ENCODE peak calls at places on chromosomes 13 and 19, in seven cellular contexts. C is HCT116, U is A549, O is IMR-90, J is K562, S is GM12878, Q is H1. W is an unnamed sample.

GRCh38 chr19:41175825-41176734 is 16.9 kb upstream of the CYP2S1 start:
- DNase-seq in J (no peak), C (peak; percentile 92), O (peak; percentile 76), Q (peak; percentile 75), S (no peak), U (peak; percentile 98), W (peak; percentile 96)

GRCh38 chr13:106275441-106276032 is 259.9 kb downstream of the EFNB2 start:
- DNase-seq in C (no peak), J (no peak), U (no peak), Q (no peak), O (no peak), S (no peak), W (no peak)

GRCh38 chr13:87444135-87444534 is 227.0 kb upstream of the SLITRK5 start:
- DNase-seq in S (no peak), O (no peak), J (no peak), Q (no peak), U (no peak), C (no peak), W (no peak)

GRCh38 chr13:108070925-108071324 is 144.4 kb downstream of the LIG4 start:
- DNase-seq in O (no peak), C (no peak), Q (no peak), S (no peak), J (no peak), U (no peak), W (no peak)

GRCh38 chr19:33290956-33291622 is 11.2 kb downstream of the CEBPA start:
- DNase-seq in Q (no peak), S (no peak), J (no peak), C (no peak), U (peak; percentile 65), O (no peak), W (no peak)

GRCh38 chr19:45630463-45630862 is 8.7 kb downstream of the EML2 start:
- DNase-seq in U (peak; percentile 84), C (peak; percentile 67), J (no peak), O (peak; percentile 96), Q (no peak), S (peak; percentile 60), W (no peak)

GRCh38 chr19:40191836-40192646 is 815 bp downstream of the MAP3K10 start:
- DNase-seq in U (peak; percentile 52), O (peak; percentile 19), Q (no peak), C (no peak), J (peak; percentile 87), S (no peak), W (no peak)

GRCh38 chr13:28659611-28659970 is 661 bp downstream of the POMP start:
- DNase-seq in S (no peak), Q (no peak), O (peak; percentile 75), C (no peak), J (no peak), U (no peak), W (no peak)

GRCh38 chr19:33551676-33552075 is 30.1 kb upstream of the PEPD start:
- DNase-seq in Q (no peak), C (no peak), J (no peak), U (no peak), S (no peak), O (no peak), W (no peak)

GRCh38 chr13:91349992-91350911 is 2.8 kb downstream of the MIR17HG start:
- DNase-seq in J (peak; percentile 44), O (no peak), S (no peak), U (no peak), Q (no peak), C (no peak), W (no peak)

GRCh38 chr13:44425041-44425814 is 51.6 kb downstream of the SERP2 start:
- DNase-seq in S (no peak), C (no peak), J (no peak), O (no peak), U (no peak), Q (no peak), W (no peak)

GRCh38 chr13:103140001-103140671 is 73.9 kb upstream of the SLC10A2 start:
- DNase-seq in C (peak; percentile 16), U (peak; percentile 10), J (peak; percentile 6), S (peak; percentile 52), O (no peak), Q (no peak), W (peak; percentile 12)

GRCh38 chr19:35908010-35908441 is at the start of gene TYROBP:
- DNase-seq in C (no peak), J (no peak), Q (no peak), S (no peak), O (no peak), U (no peak), W (no peak)

GRCh38 chr19:342801-343421 is 1.7 kb downstream of the MIER2 start:
- DNase-seq in U (no peak), Q (no peak), S (peak; percentile 15), J (no peak), O (peak; percentile 93), C (peak; percentile 26), W (no peak)

GRCh38 chr13:43003729-43004128 is 11.7 kb upstream of the EPSTI1 start:
- DNase-seq in O (no peak), C (no peak), Q (no peak), S (no peak), U (no peak), J (no peak), W (no peak)

GRCh38 chr13:91247768-91248167 is 99.7 kb upstream of the MIR17HG start:
- DNase-seq in J (no peak), O (no peak), C (no peak), Q (no peak), S (no peak), U (peak; percentile 1), W (no peak)

GRCh38 chr13:24270639-24271131 is 38.7 kb upstream of the C1QTNF9 start:
- DNase-seq in S (peak; percentile 38), O (peak; percentile 47), J (no peak), U (peak; percentile 3), C (no peak), Q (no peak), W (peak; percentile 47)

GRCh38 chr13:22848539-22849052 is 332.2 kb upstream of the SGCG start:
- DNase-seq in O (no peak), U (no peak), Q (peak; percentile 53), J (peak; percentile 12), S (no peak), C (no peak), W (peak; percentile 72)

GRCh38 chr19:45589768-45590167 is 5.2 kb upstream of the OPA3 start:
- DNase-seq in Q (no peak), O (no peak), S (no peak), C (no peak), U (no peak), J (no peak), W (no peak)

DNA sequence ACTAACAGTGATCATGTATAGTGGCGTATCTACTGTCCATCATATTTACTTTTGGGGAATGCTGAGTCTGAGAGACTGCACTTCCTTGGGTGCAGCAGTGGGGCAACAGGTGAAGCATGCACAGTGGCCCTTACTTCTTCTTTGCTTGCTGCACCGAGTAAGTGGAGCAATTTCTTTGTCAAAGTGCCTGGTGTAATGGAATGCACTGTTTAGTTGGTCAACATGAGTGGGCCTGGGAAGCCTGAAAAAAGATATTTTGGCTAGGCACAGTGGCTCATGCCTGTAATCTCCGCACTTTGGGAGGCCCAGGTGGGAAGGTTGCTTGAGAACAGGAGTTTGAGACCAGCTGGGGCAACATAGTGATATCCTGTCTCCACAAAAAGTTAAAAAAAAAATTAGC is 94.9 kb downstream of the OLFM4 start:
- DNase-seq in U (no peak), J (no peak), C (no peak), O (no peak), Q (no peak), S (no peak), W (no peak)
- TF ChIP-seq CEBPB in U (no peak), J (no peak), C (no peak), O (no peak), Q (no peak), S (no peak), W (no peak)

DNA sequence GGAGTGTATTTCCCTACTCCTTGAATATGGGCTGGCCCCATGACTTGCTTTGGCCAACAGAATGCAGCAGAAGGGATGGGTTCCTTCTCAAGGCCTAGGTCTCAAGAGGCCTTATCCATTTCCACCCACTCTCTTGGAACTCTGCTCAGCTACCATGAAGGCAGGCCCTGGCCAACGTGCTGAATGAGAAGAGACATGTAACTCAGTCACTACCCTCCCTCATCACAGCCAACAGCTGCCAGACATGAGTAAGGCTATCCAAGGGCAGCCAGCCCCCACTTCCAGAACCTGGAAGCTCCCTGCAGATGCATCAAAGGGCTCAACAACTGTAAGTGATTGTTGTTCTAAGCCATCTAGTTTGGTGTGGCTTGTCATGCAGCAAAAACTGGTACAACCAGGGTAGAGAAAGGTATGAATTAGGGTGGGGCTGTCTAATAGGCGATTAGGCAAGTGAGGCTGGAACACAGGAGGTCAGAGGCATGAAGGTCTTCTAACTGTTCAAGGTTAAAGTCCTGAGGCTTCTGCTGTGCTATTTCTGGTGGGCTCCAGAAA is 1.4 kb upstream of the RASL11A start:
- DNase-seq in Q (no peak), J (no peak), C (no peak), U (no peak), S (no peak), O (peak; percentile 28), W (no peak)
- TF ChIP-seq CEBPB in Q (no peak), J (no peak), C (no peak), U (no peak), S (no peak), O (no peak), W (no peak)

GRCh38 chr13:33800646-33801186 is 17.2 kb upstream of the RFC3 start:
- DNase-seq in C (no peak), J (no peak), S (no peak), O (no peak), Q (no peak), U (no peak), W (no peak)

GRCh38 chr13:33797622-33798021 is 20.3 kb upstream of the RFC3 start:
- DNase-seq in J (no peak), U (no peak), S (no peak), Q (no peak), O (no peak), C (no peak), W (no peak)

GRCh38 chr13:33799950-33800592 is 17.9 kb upstream of the RFC3 start:
- DNase-seq in S (no peak), J (no peak), U (peak; percentile 45), C (peak; percentile 12), O (peak; percentile 46), Q (no peak), W (peak; percentile 38)

GRCh38 chr13:33796095-33796494 is 21.9 kb upstream of the RFC3 start:
- DNase-seq in S (no peak), Q (no peak), C (no peak), U (no peak), O (no peak), J (no peak), W (no peak)

GRCh38 chr13:33798023-33798422 is 19.9 kb upstream of the RFC3 start:
- DNase-seq in C (no peak), J (no peak), Q (no peak), O (no peak), U (no peak), S (no peak), W (no peak)
- TF ChIP-seq CEBPB in C (no peak), J (no peak), Q (no peak), O (no peak), U (no peak), S (no peak), W (no peak)

DNA sequence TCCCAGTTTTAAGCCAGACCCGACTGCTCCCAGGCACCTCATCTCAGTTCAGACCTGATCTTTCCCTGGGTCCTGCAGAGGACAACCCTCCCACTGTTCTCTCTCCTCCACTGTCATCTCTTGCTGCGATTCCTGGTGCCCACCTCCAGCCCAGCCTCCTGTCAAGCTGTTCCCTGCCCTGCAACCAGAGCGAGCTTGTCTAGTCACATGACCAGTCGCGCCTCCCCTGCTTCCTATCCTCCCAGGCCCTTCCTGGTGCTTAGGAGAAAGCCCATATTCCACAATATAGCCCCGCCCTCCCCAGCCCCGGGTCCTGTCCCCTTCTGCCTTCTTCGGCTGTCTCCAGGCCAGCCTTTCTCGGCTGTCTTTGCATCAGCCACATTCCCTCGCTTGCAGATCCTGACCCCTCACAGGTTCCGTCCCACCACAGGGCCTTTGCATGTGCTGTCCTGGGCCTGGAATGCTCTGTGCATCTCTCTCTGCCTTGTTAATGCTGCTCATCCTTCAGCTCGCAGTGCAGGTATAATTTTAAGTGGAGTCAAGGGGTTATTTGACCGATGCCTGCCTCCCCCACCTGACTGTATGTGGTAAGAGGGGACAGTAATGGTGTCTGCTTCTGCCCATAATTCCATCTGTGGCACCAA is 88.8 kb downstream of the IER2 start:
- DNase-seq in Q (no peak), S (no peak), J (no peak), C (no peak), U (no peak), O (no peak), W (no peak)
- TF ChIP-seq CEBPB in Q (no peak), S (no peak), J (no peak), C (no peak), U (no peak), O (no peak), W (no peak)

W was measured in HepG2.